ENCODE peak calls at places on chromosomes 11 and 22, in nine cellular contexts. W is stimulated activated naive CD8-positive, alpha-beta T cell treated with anti-CD3 and anti-CD28 coated beads, Interleukin-15, Interleukin-2, amounts not matched to agents 100 U/mL and 50 U/mL, for 24 hours; V is activated T-cell treated with anti-CD3 and anti-CD28 coated beads, Interleukin-2, amount 50 U/mL, for 4 hours; E is pancreas; O is activated CD4-positive, alpha-beta T cell treated with anti-CD3 and anti-CD28 coated beads for 36 hours; X is Right ventricle myocardium inferior; H is A549; U is right cardiac atrium; K is activated CD8-positive, alpha-beta T cell treated with anti-CD3 and anti-CD28 coated beads, Interleukin-2, amount 10 ng/mL, durations not matched to agents 7 days and 5 days. D is an unnamed sample.

GRCh38 chr11:30282289-30282631 is 40.6 kb upstream of the ARL14EP start:
- ATAC-seq in W (peak), V (peak), E (no peak), O (peak), X (no peak), H (no peak), U (no peak), K (peak), D (peak)

GRCh38 chr11:3954448-3955298 is 99.2 kb downstream of the STIM1 start:
- ATAC-seq in W (peak), V (peak), E (no peak), O (peak), X (no peak), H (no peak), U (no peak), K (no peak), D (peak)

GRCh38 chr11:8251767-8252295 is 11.8 kb downstream of the LMO1 start:
- ATAC-seq in W (no peak), V (no peak), E (no peak), O (no peak), X (no peak), H (no peak), U (no peak), K (no peak), D (no peak)

GRCh38 chr11:130096042-130096441 is 26.3 kb downstream of the APLP2 start:
- ATAC-seq in W (no peak), V (no peak), E (no peak), O (no peak), X (no peak), H (no peak), U (no peak), K (no peak), D (no peak)

GRCh38 chr11:47361419-47361818 is 8.9 kb upstream of the MYBPC3 start:
- ATAC-seq in W (no peak), V (no peak), E (no peak), O (no peak), X (no peak), H (no peak), U (no peak), K (no peak), D (peak)

GRCh38 chr22:46577361-46578249 is 40.2 kb upstream of the CELSR1 start:
- ATAC-seq in W (no peak), V (peak), E (no peak), O (peak), X (no peak), H (no peak), U (no peak), K (peak), D (peak)

GRCh38 chr11:47352556-47352955 is at the start of gene MYBPC3:
- ATAC-seq in W (no peak), V (no peak), E (no peak), O (no peak), X (peak), H (no peak), U (peak), K (no peak), D (no peak)

GRCh38 chr11:116925050-116925449 is 87.6 kb upstream of the APOA1 start:
- ATAC-seq in W (peak), V (no peak), E (no peak), O (no peak), X (no peak), H (no peak), U (no peak), K (peak), D (peak)

GRCh38 chr11:74905326-74905725 is 43.6 kb downstream of the XRRA1 start:
- ATAC-seq in W (no peak), V (no peak), E (no peak), O (no peak), X (peak), H (no peak), U (peak), K (no peak), D (no peak)

GRCh38 chr11:16169541-16169940 is 186.8 kb downstream of the SOX6 start:
- ATAC-seq in W (no peak), V (no peak), E (no peak), O (no peak), X (no peak), H (peak), U (no peak), K (no peak), D (no peak)

D was measured in activated T-helper 17 cell treated with anti-CD3 and anti-CD28 coated beads, Interleukin-2, amount 50 U/mL, for 72 hours.